ENCODE peak calls at places on chromosomes 5 and 9, in nine cellular contexts. One of them, this sample, is unnamed.

GRCh38 chr9:5851445-5851844 is 18.5 kb upstream of the ERMP1 start:
- DNase-seq in bronchial epithelial cell: peak
- DNase-seq in CD8-positive, alpha-beta T cell: peak
- DNase-seq in cardiac fibroblast: peak
- DNase-seq in aorta: no peak
- DNase-seq in LNCaP clone FGC: no peak
- DNase-seq in fibroblast of the aortic adventitia: peak
- DNase-seq in CD8-positive, alpha-beta memory T cell: no peak
- DNase-seq in lower leg skin: no peak
- DNase-seq in this sample: no peak

GRCh38 chr9:74735761-74736160 is 152.0 kb downstream of the TRPM6 start:
- DNase-seq in bronchial epithelial cell: no peak
- DNase-seq in CD8-positive, alpha-beta T cell: no peak
- DNase-seq in cardiac fibroblast: no peak
- DNase-seq in aorta: no peak
- DNase-seq in LNCaP clone FGC: no peak
- DNase-seq in fibroblast of the aortic adventitia: no peak
- DNase-seq in CD8-positive, alpha-beta memory T cell: no peak
- DNase-seq in lower leg skin: no peak
- DNase-seq in this sample: no peak

GRCh38 chr5:155029240-155029639 is 15.7 kb downstream of the KIF4B start:
- DNase-seq in bronchial epithelial cell: no peak
- DNase-seq in CD8-positive, alpha-beta T cell: no peak
- DNase-seq in cardiac fibroblast: no peak
- DNase-seq in aorta: no peak
- DNase-seq in LNCaP clone FGC: no peak
- DNase-seq in fibroblast of the aortic adventitia: no peak
- DNase-seq in CD8-positive, alpha-beta memory T cell: no peak
- DNase-seq in lower leg skin: no peak
- DNase-seq in this sample: no peak

GRCh38 chr5:40754381-40755092 is 1.2 kb downstream of the TTC33 start:
- DNase-seq in bronchial epithelial cell: peak
- DNase-seq in CD8-positive, alpha-beta T cell: no peak
- DNase-seq in cardiac fibroblast: peak
- DNase-seq in aorta: no peak
- DNase-seq in LNCaP clone FGC: no peak
- DNase-seq in fibroblast of the aortic adventitia: peak
- DNase-seq in CD8-positive, alpha-beta memory T cell: no peak
- DNase-seq in lower leg skin: no peak
- DNase-seq in this sample: peak

GRCh38 chr9:102069969-102070368 is 331.5 kb upstream of the GRIN3A start:
- DNase-seq in bronchial epithelial cell: peak
- DNase-seq in CD8-positive, alpha-beta T cell: no peak
- DNase-seq in cardiac fibroblast: no peak
- DNase-seq in aorta: no peak
- DNase-seq in LNCaP clone FGC: no peak
- DNase-seq in fibroblast of the aortic adventitia: no peak
- DNase-seq in CD8-positive, alpha-beta memory T cell: no peak
- DNase-seq in lower leg skin: no peak
- DNase-seq in this sample: no peak

GRCh38 chr5:179858241-179858585 is 404 bp downstream of the MRNIP start:
- DNase-seq in bronchial epithelial cell: peak
- DNase-seq in CD8-positive, alpha-beta T cell: no peak
- DNase-seq in cardiac fibroblast: peak
- DNase-seq in aorta: no peak
- DNase-seq in LNCaP clone FGC: no peak
- DNase-seq in fibroblast of the aortic adventitia: peak
- DNase-seq in CD8-positive, alpha-beta memory T cell: peak
- DNase-seq in lower leg skin: no peak
- DNase-seq in this sample: peak

GRCh38 chr5:980941-981340 is 27.7 kb upstream of the NKD2 start:
- DNase-seq in bronchial epithelial cell: no peak
- DNase-seq in CD8-positive, alpha-beta T cell: no peak
- DNase-seq in cardiac fibroblast: no peak
- DNase-seq in aorta: no peak
- DNase-seq in LNCaP clone FGC: no peak
- DNase-seq in fibroblast of the aortic adventitia: peak
- DNase-seq in CD8-positive, alpha-beta memory T cell: no peak
- DNase-seq in lower leg skin: no peak
- DNase-seq in this sample: peak

GRCh38 chr9:96513622-96514021 is 63.7 kb downstream of the HABP4 start:
- DNase-seq in bronchial epithelial cell: no peak
- DNase-seq in CD8-positive, alpha-beta T cell: no peak
- DNase-seq in cardiac fibroblast: no peak
- DNase-seq in aorta: no peak
- DNase-seq in LNCaP clone FGC: no peak
- DNase-seq in fibroblast of the aortic adventitia: peak
- DNase-seq in CD8-positive, alpha-beta memory T cell: no peak
- DNase-seq in lower leg skin: no peak
- DNase-seq in this sample: no peak

GRCh38 chr5:81268797-81269196 is 32.6 kb upstream of the ZCCHC9 start:
- DNase-seq in bronchial epithelial cell: peak
- DNase-seq in CD8-positive, alpha-beta T cell: no peak
- DNase-seq in cardiac fibroblast: peak
- DNase-seq in aorta: no peak
- DNase-seq in LNCaP clone FGC: no peak
- DNase-seq in fibroblast of the aortic adventitia: peak
- DNase-seq in CD8-positive, alpha-beta memory T cell: no peak
- DNase-seq in lower leg skin: no peak
- DNase-seq in this sample: no peak

GRCh38 chr9:123431581-123431980 is 75.6 kb downstream of the CRB2 start:
- DNase-seq in bronchial epithelial cell: no peak
- DNase-seq in CD8-positive, alpha-beta T cell: no peak
- DNase-seq in cardiac fibroblast: no peak
- DNase-seq in aorta: no peak
- DNase-seq in LNCaP clone FGC: no peak
- DNase-seq in fibroblast of the aortic adventitia: no peak
- DNase-seq in CD8-positive, alpha-beta memory T cell: no peak
- DNase-seq in lower leg skin: peak
- DNase-seq in this sample: no peak

GRCh38 chr9:97312101-97312500 is 4.6 kb downstream of the CCDC180 start:
- DNase-seq in bronchial epithelial cell: no peak
- DNase-seq in CD8-positive, alpha-beta T cell: no peak
- DNase-seq in cardiac fibroblast: no peak
- DNase-seq in aorta: no peak
- DNase-seq in LNCaP clone FGC: no peak
- DNase-seq in fibroblast of the aortic adventitia: no peak
- DNase-seq in CD8-positive, alpha-beta memory T cell: no peak
- DNase-seq in lower leg skin: no peak
- DNase-seq in this sample: no peak

GRCh38 chr5:17219006-17219422 is 1.6 kb downstream of the BASP1 start:
- DNase-seq in bronchial epithelial cell: no peak
- DNase-seq in CD8-positive, alpha-beta T cell: no peak
- DNase-seq in cardiac fibroblast: peak
- DNase-seq in aorta: peak
- DNase-seq in LNCaP clone FGC: no peak
- DNase-seq in fibroblast of the aortic adventitia: no peak
- DNase-seq in CD8-positive, alpha-beta memory T cell: no peak
- DNase-seq in lower leg skin: no peak
- DNase-seq in this sample: peak

GRCh38 chr9:136645903-136646754 is 16.6 kb upstream of the EGFL7 start:
- DNase-seq in bronchial epithelial cell: no peak
- DNase-seq in CD8-positive, alpha-beta T cell: no peak
- DNase-seq in cardiac fibroblast: peak
- DNase-seq in aorta: peak
- DNase-seq in LNCaP clone FGC: no peak
- DNase-seq in fibroblast of the aortic adventitia: no peak
- DNase-seq in CD8-positive, alpha-beta memory T cell: no peak
- DNase-seq in lower leg skin: no peak
- DNase-seq in this sample: no peak
- H3K4me3 ChIP-seq in bronchial epithelial cell: no peak
- H3K4me3 ChIP-seq in CD8-positive, alpha-beta T cell: no peak
- H3K4me3 ChIP-seq in cardiac fibroblast: no peak
- H3K4me3 ChIP-seq in aorta: no peak
- H3K4me3 ChIP-seq in LNCaP clone FGC: no peak
- H3K4me3 ChIP-seq in fibroblast of the aortic adventitia: no peak
- H3K4me3 ChIP-seq in CD8-positive, alpha-beta memory T cell: no peak
- H3K4me3 ChIP-seq in lower leg skin: no peak
- H3K4me3 ChIP-seq in this sample: no peak

GRCh38 chr9:116155700-116156045 is 2.1 kb downstream of the PAPPA start:
- DNase-seq in bronchial epithelial cell: no peak
- DNase-seq in CD8-positive, alpha-beta T cell: no peak
- DNase-seq in cardiac fibroblast: peak
- DNase-seq in aorta: no peak
- DNase-seq in LNCaP clone FGC: no peak
- DNase-seq in fibroblast of the aortic adventitia: peak
- DNase-seq in CD8-positive, alpha-beta memory T cell: no peak
- DNase-seq in lower leg skin: no peak
- DNase-seq in this sample: peak
- H3K4me3 ChIP-seq in bronchial epithelial cell: no peak
- H3K4me3 ChIP-seq in CD8-positive, alpha-beta T cell: no peak
- H3K4me3 ChIP-seq in cardiac fibroblast: peak
- H3K4me3 ChIP-seq in aorta: peak
- H3K4me3 ChIP-seq in LNCaP clone FGC: no peak
- H3K4me3 ChIP-seq in fibroblast of the aortic adventitia: peak
- H3K4me3 ChIP-seq in CD8-positive, alpha-beta memory T cell: no peak
- H3K4me3 ChIP-seq in lower leg skin: no peak
- H3K4me3 ChIP-seq in this sample: peak

GRCh38 chr9:94554078-94554438 is 825 bp upstream of the PCAT7 start:
- DNase-seq in bronchial epithelial cell: no peak
- DNase-seq in CD8-positive, alpha-beta T cell: no peak
- DNase-seq in cardiac fibroblast: no peak
- DNase-seq in aorta: no peak
- DNase-seq in LNCaP clone FGC: no peak
- DNase-seq in fibroblast of the aortic adventitia: no peak
- DNase-seq in CD8-positive, alpha-beta memory T cell: no peak
- DNase-seq in lower leg skin: no peak
- DNase-seq in this sample: peak

GRCh38 chr9:94560237-94560636 is 5.4 kb downstream of the PCAT7 start:
- DNase-seq in bronchial epithelial cell: peak
- DNase-seq in CD8-positive, alpha-beta T cell: no peak
- DNase-seq in cardiac fibroblast: no peak
- DNase-seq in aorta: no peak
- DNase-seq in LNCaP clone FGC: no peak
- DNase-seq in fibroblast of the aortic adventitia: no peak
- DNase-seq in CD8-positive, alpha-beta memory T cell: no peak
- DNase-seq in lower leg skin: no peak
- DNase-seq in this sample: no peak

GRCh38 chr9:94553029-94553938 is 1.6 kb upstream of the PCAT7 start:
- DNase-seq in bronchial epithelial cell: no peak
- DNase-seq in CD8-positive, alpha-beta T cell: no peak
- DNase-seq in cardiac fibroblast: no peak
- DNase-seq in aorta: no peak
- DNase-seq in LNCaP clone FGC: no peak
- DNase-seq in fibroblast of the aortic adventitia: no peak
- DNase-seq in CD8-positive, alpha-beta memory T cell: no peak
- DNase-seq in lower leg skin: no peak
- DNase-seq in this sample: peak

DNA sequence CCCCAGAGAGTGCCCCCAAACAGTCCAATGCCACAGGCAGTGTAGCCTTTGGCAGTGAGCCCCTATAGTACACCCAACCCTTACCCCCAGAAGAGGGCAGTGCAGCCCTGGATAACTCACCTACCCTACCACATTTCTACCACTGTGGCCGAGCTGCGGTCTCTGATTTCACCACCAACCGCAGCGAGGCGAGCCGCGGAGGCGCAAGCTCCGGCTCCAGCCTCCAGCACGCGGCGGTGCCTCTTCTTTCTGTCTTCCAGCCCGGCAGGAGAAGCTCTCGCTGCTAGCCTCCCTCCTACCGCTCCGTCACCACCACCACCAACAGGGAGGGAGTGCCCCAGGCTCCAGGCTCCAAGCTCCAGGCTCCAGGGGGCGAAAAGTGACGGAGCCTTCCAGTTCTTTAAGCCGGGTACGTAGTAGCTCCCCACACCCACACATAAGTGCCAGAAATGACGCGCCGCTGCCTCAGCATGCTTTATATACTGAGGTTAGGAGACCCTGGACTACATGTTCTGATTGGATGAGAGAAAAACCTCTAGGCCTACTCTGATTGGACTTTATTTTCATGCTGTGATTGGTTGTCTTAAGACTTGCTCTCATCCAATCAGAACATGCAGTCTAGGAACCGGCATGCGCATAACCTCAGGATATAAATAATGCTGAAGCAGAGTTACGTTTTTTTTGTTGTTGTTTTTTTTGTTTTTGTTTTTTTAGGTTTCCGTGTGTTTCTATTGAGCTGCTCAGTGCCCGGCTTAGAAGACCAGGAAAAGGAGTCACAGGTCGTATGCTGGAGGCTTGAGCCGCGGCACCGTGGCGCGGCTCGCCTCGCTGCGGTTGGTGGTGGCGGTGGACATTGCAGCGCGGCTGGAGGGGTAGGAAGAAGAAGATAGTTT is at the start of gene PCAT7:
- DNase-seq in bronchial epithelial cell: peak
- DNase-seq in CD8-positive, alpha-beta T cell: no peak
- DNase-seq in cardiac fibroblast: peak
- DNase-seq in aorta: peak
- DNase-seq in LNCaP clone FGC: peak
- DNase-seq in fibroblast of the aortic adventitia: peak
- DNase-seq in CD8-positive, alpha-beta memory T cell: no peak
- DNase-seq in lower leg skin: no peak
- DNase-seq in this sample: peak
- H3K4me3 ChIP-seq in bronchial epithelial cell: peak
- H3K4me3 ChIP-seq in CD8-positive, alpha-beta T cell: no peak
- H3K4me3 ChIP-seq in cardiac fibroblast: no peak
- H3K4me3 ChIP-seq in aorta: no peak
- H3K4me3 ChIP-seq in LNCaP clone FGC: peak
- H3K4me3 ChIP-seq in fibroblast of the aortic adventitia: no peak
- H3K4me3 ChIP-seq in CD8-positive, alpha-beta memory T cell: no peak
- H3K4me3 ChIP-seq in lower leg skin: no peak
- H3K4me3 ChIP-seq in this sample: peak

GRCh38 chr9:15328946-15329345 is 21.9 kb upstream of the TTC39B start:
- DNase-seq in bronchial epithelial cell: no peak
- DNase-seq in CD8-positive, alpha-beta T cell: no peak
- DNase-seq in cardiac fibroblast: no peak
- DNase-seq in aorta: no peak
- DNase-seq in LNCaP clone FGC: no peak
- DNase-seq in fibroblast of the aortic adventitia: no peak
- DNase-seq in CD8-positive, alpha-beta memory T cell: no peak
- DNase-seq in lower leg skin: no peak
- DNase-seq in this sample: no peak

GRCh38 chr9:15329539-15330109 is 22.6 kb upstream of the TTC39B start:
- DNase-seq in bronchial epithelial cell: no peak
- DNase-seq in CD8-positive, alpha-beta T cell: no peak
- DNase-seq in cardiac fibroblast: no peak
- DNase-seq in aorta: no peak
- DNase-seq in LNCaP clone FGC: no peak
- DNase-seq in fibroblast of the aortic adventitia: no peak
- DNase-seq in CD8-positive, alpha-beta memory T cell: no peak
- DNase-seq in lower leg skin: no peak
- DNase-seq in this sample: no peak

GRCh38 chr9:15333376-15333881 is 26.4 kb upstream of the TTC39B start:
- DNase-seq in bronchial epithelial cell: no peak
- DNase-seq in CD8-positive, alpha-beta T cell: no peak
- DNase-seq in cardiac fibroblast: no peak
- DNase-seq in aorta: no peak
- DNase-seq in LNCaP clone FGC: no peak
- DNase-seq in fibroblast of the aortic adventitia: no peak
- DNase-seq in CD8-positive, alpha-beta memory T cell: no peak
- DNase-seq in lower leg skin: no peak
- DNase-seq in this sample: no peak

DNA sequence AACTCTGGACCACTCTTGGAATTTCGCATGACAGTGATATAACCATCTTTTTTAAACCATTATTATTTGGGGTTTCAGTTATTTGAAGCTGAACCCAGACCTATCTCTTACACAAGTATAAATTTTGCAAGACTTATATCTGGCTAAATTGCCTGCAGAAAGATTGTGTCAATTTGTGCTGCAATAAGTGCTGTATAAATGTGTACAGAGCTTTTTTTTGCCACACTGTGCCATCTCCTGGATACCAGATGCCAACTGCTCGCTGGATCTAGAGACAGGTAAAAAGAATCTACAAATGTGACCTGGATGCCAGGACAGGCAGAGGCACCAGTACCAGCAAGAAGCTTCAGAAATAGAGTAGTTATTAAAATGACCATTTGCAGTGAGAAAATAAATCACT is 25.9 kb upstream of the TTC39B start:
- DNase-seq in bronchial epithelial cell: no peak
- DNase-seq in CD8-positive, alpha-beta T cell: no peak
- DNase-seq in cardiac fibroblast: no peak
- DNase-seq in aorta: no peak
- DNase-seq in LNCaP clone FGC: no peak
- DNase-seq in fibroblast of the aortic adventitia: no peak
- DNase-seq in CD8-positive, alpha-beta memory T cell: no peak
- DNase-seq in lower leg skin: no peak
- DNase-seq in this sample: no peak
- H3K4me3 ChIP-seq in bronchial epithelial cell: no peak
- H3K4me3 ChIP-seq in CD8-positive, alpha-beta T cell: no peak
- H3K4me3 ChIP-seq in cardiac fibroblast: no peak
- H3K4me3 ChIP-seq in aorta: no peak
- H3K4me3 ChIP-seq in LNCaP clone FGC: no peak
- H3K4me3 ChIP-seq in fibroblast of the aortic adventitia: no peak
- H3K4me3 ChIP-seq in CD8-positive, alpha-beta memory T cell: no peak
- H3K4me3 ChIP-seq in lower leg skin: no peak
- H3K4me3 ChIP-seq in this sample: no peak